ENCODE peak calls at places on chromosomes 7 and 10, in five cellular contexts. H is neural progenitor cell, A is heart right ventricle, C is tibial artery, P is adrenal gland. G is an unnamed sample.

GRCh38 chr10:58178811-58179210 is 88.9 kb downstream of the IPMK start:
- DNase-seq in H (no peak), P (no peak), A (no peak), C (no peak), G (no peak)

GRCh38 chr10:59465089-59465488 is 102.7 kb upstream of the FAM13C start:
- DNase-seq in H (peak), C (no peak), P (peak), A (peak), G (no peak)

GRCh38 chr7:66150471-66150870 is 35.8 kb downstream of the CRCP start:
- DNase-seq in P (peak), C (peak), A (peak), H (no peak), G (peak)

GRCh38 chr10:98608417-98608816 is 161.7 kb upstream of the HPS1 start:
- DNase-seq in C (peak), P (peak), A (no peak), H (peak), G (no peak)

GRCh38 chr7:2008936-2009540 is 223.7 kb downstream of the MAD1L1 start:
- DNase-seq in P (no peak), H (no peak), C (peak), A (peak), G (peak)

GRCh38 chr10:14450041-14450491 is 119.3 kb upstream of the FRMD4A start:
- DNase-seq in C (no peak), H (no peak), A (peak), P (peak), G (peak)

GRCh38 chr10:34196058-34196433 is 619.0 kb downstream of the PARD3 start:
- DNase-seq in C (no peak), H (no peak), A (no peak), P (no peak), G (no peak)

GRCh38 chr7:89772276-89772675 is 382.0 kb upstream of the STEAP1 start:
- DNase-seq in P (no peak), A (no peak), H (no peak), C (no peak), G (no peak)

GRCh38 chr10:69242844-69243212 is 22.7 kb downstream of the HKDC1 start:
- DNase-seq in P (no peak), H (no peak), A (no peak), C (no peak), G (no peak)

GRCh38 chr10:1083581-1083980 is 27.4 kb downstream of the WDR37 start:
- DNase-seq in P (no peak), H (no peak), C (no peak), A (no peak), G (no peak)

GRCh38 chr10:31467791-31468535 is 148.9 kb downstream of the ZEB1 start:
- DNase-seq in H (peak), C (no peak), A (peak), P (no peak), G (no peak)

GRCh38 chr10:45640049-45640448 is 32.5 kb downstream of the ZFAND4 start:
- DNase-seq in H (no peak), A (no peak), P (no peak), C (no peak), G (no peak)

GRCh38 chr10:7406712-7407333 is 4.0 kb downstream of the SFMBT2 start:
- DNase-seq in P (peak), C (no peak), A (peak), H (peak), G (peak)

GRCh38 chr7:47719675-47720074 is 137.8 kb upstream of the TNS3 start:
- DNase-seq in C (no peak), A (no peak), P (no peak), H (no peak), G (no peak)
- H3K27ac ChIP-seq in C (no peak), A (no peak), P (no peak), H (no peak), G (no peak)

DNA sequence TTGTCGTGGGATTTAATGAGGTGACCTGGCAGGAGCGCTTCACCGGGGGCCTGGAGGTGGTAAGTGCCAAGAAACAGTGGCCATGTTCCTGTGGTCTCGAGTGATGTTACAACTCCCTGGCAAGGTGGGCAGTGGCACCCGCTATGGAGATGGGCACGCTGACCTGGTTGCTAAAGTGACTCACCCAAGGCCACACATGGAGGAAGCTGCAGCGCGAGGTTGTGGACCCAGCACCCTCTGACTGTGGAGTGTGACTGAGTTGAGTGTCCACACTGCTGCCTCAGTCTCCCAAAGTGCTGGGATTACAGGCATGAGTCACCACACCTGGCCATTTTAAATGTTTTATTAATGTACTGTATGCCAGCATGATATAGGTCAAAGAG is 73.2 kb downstream of the RGS10 start:
- DNase-seq in H (no peak), C (no peak), P (no peak), A (no peak), G (no peak)
- H3K27ac ChIP-seq in H (no peak), C (peak), P (no peak), A (no peak), G (no peak)

DNA sequence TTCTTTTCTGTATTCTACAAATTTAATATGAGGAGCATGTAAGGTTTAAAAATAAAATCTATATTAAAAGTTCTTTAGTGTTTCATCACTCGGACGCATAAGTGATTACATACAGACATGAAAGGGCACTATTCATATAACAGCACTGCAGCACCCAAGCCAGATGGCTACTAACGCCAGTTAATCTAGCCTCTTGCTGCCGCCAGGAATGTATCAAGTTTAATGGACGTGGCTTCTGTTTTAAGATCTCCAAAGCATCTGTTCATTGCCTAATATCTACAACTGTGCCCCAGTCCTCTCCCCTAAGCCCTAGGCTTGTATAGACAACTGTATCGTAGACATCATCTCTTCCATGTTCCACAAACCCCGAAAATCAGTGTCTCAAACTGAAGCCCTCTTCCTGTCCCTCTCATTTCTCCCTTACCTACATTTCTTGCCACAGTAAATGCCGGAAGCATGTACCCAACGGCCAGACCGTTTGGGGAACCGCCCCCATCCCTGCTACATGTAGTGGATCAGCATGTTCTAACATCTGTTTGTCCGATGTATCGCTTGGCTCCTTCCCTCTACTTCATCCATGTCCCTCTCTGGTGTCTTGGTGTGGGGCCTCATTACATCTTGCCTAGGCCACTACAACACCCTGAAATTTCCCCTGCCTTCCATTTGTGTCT is 147.5 kb upstream of the RSU1 start:
- DNase-seq in C (no peak), A (no peak), H (no peak), P (no peak), G (no peak)
- H3K27ac ChIP-seq in C (no peak), A (no peak), H (no peak), P (no peak), G (no peak)

DNA sequence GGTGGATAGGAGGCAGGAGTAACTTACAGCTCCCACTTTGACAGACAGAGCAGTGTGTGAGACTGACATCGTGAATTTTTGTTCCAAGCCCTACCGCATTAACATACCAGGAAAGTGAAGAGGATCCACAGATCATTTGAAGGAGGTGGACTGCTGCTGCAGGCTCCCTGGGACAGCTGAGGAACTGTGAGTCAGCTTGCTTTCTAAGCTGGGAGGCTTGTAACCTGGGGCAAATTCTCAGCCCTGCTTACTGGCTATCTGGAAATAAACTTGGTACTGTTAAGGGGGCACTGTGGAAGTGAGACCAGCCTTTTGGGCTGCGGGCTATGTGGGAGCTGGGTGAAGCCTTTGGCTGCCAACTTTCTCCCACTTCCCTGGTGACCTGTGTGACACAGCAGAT is 1202.5 kb downstream of the DNAJB9 start:
- DNase-seq in A (no peak), P (no peak), C (no peak), H (no peak), G (no peak)
- H3K27ac ChIP-seq in A (no peak), P (no peak), C (no peak), H (no peak), G (no peak)

GRCh38 chr7:114784756-114785155 is 137.1 kb upstream of the MDFIC start:
- DNase-seq in A (no peak), C (no peak), P (no peak), H (no peak), G (no peak)

GRCh38 chr7:114784177-114784576 is 137.7 kb upstream of the MDFIC start:
- DNase-seq in A (no peak), H (no peak), C (no peak), P (no peak), G (no peak)

GRCh38 chr7:114786455-114786854 is 135.4 kb upstream of the MDFIC start:
- DNase-seq in A (no peak), C (no peak), H (no peak), P (no peak), G (no peak)

GRCh38 chr7:114785496-114785895 is 136.4 kb upstream of the MDFIC start:
- DNase-seq in C (no peak), H (no peak), P (no peak), A (no peak), G (no peak)

GRCh38 chr7:114783413-114783812 is 138.5 kb upstream of the MDFIC start:
- DNase-seq in H (no peak), P (no peak), C (no peak), A (no peak), G (no peak)
- H3K27ac ChIP-seq in H (no peak), P (no peak), C (no peak), A (no peak), G (no peak)

GRCh38 chr7:112358456-112358855 is 91.8 kb upstream of the IFRD1 start:
- DNase-seq in P (no peak), H (no peak), A (no peak), C (no peak), G (no peak)
- H3K27ac ChIP-seq in P (no peak), H (no peak), A (no peak), C (no peak), G (no peak)

DNA sequence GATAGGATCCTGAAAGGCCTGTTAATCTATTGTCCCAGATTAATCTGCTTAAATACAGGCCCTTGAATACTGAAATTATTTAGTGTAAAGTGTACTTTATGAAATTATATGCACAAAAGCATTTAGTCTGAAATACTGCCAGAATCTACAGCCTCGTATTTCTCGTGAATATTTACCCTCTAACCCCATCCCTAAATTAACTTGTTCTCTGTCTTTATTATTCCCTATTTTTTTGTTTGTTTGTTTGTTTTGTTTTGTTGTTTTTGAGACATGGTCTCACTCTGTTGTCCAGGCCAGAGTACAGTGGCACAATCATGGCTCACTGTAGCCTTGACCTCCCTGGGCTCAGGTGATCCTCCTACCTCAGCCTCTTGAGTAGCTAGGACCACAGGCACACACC is 2.7 kb upstream of the CPED1 start:
- DNase-seq in H (no peak), C (no peak), P (no peak), A (no peak), G (no peak)
- H3K27ac ChIP-seq in H (no peak), C (no peak), P (no peak), A (peak), G (no peak)